ENCODE peak calls at places on chromosomes 13 and 19, in six cellular contexts. N, A, R, Q, T and L are unnamed samples.

GRCh38 chr13:69094485-69094884 is 1013.1 kb upstream of the ATXN8OS start:
- DNase-seq in N (no peak), R (no peak), Q (no peak), A (no peak), T (no peak), L (no peak)

GRCh38 chr19:33998739-33999345 is 173.5 kb upstream of the LSM14A start:
- DNase-seq in N (no peak), Q (no peak), A (no peak), T (no peak), R (no peak), L (no peak)

GRCh38 chr13:44843403-44843802 is 145.9 kb downstream of the NUFIP1 start:
- DNase-seq in R (no peak), A (no peak), Q (no peak), N (no peak), T (no peak), L (no peak)

GRCh38 chr19:15587663-15588062 is 27.4 kb upstream of the CYP4F8 start:
- DNase-seq in Q (no peak), R (no peak), A (no peak), N (no peak), T (no peak), L (no peak)

GRCh38 chr19:42178791-42179500 is 38.5 kb downstream of the DEDD2 start:
- DNase-seq in T (no peak), R (no peak), N (peak; percentile 82), A (no peak), Q (peak; percentile 60), L (no peak)

GRCh38 chr19:1862424-1863307 is 713 bp downstream of the KLF16 start:
- DNase-seq in T (peak; percentile 61), A (no peak), R (no peak), Q (peak; percentile 78), N (peak; percentile 73), L (peak; percentile 71)

GRCh38 chr19:30316560-30317106 is 55.6 kb upstream of the ZNF536 start:
- DNase-seq in T (no peak), R (no peak), Q (no peak), A (no peak), N (no peak), L (no peak)

GRCh38 chr13:94556016-94556415 is 39.9 kb downstream of the TGDS start:
- DNase-seq in R (no peak), A (no peak), T (no peak), Q (no peak), N (no peak), L (no peak)

GRCh38 chr13:42798118-42798517 is 16.7 kb downstream of the FAM216B start:
- DNase-seq in R (no peak), Q (no peak), N (no peak), T (no peak), A (no peak), L (no peak)

GRCh38 chr19:20612711-20613316 is 47.2 kb upstream of the ZNF737 start:
- DNase-seq in T (no peak), A (no peak), Q (no peak), R (no peak), N (no peak), L (no peak)

GRCh38 chr13:105998233-105998550 is 537.3 kb downstream of the EFNB2 start:
- DNase-seq in N (no peak), A (no peak), R (no peak), Q (no peak), T (no peak), L (no peak)

GRCh38 chr13:99819962-99820361 is 151.6 kb downstream of the ZIC5 start:
- DNase-seq in R (no peak), Q (no peak), A (no peak), T (no peak), N (no peak), L (no peak)

GRCh38 chr19:13861714-13862531 is 15.0 kb upstream of the NANOS3 start:
- DNase-seq in R (peak; percentile 79), A (peak; percentile 77), N (peak; percentile 99), T (peak; percentile 94), Q (peak; percentile 93), L (peak; percentile 92)

GRCh38 chr19:30249911-30250310 is 122.3 kb upstream of the ZNF536 start:
- DNase-seq in A (no peak), R (no peak), T (no peak), Q (no peak), N (no peak), L (no peak)

GRCh38 chr13:109785141-109785891 is 1.1 kb downstream of the IRS2 start:
- DNase-seq in Q (no peak), T (no peak), N (peak; percentile 66), R (no peak), A (no peak), L (no peak)

GRCh38 chr19:51098366-51099069 is 9.7 kb downstream of the CTU1 start:
- DNase-seq in A (no peak), T (no peak), N (no peak), Q (no peak), R (no peak), L (no peak)

GRCh38 chr19:20078696-20079095 is 896 bp downstream of the ZNF90 start:
- DNase-seq in R (no peak), N (no peak), Q (no peak), A (no peak), T (no peak), L (no peak)

GRCh38 chr19:45294291-45295029 is 28.2 kb downstream of the CKM start:
- DNase-seq in Q (no peak), N (no peak), T (no peak), R (no peak), A (no peak), L (no peak)

GRCh38 chr19:38082256-38083118 is 141.5 kb downstream of the DPF1 start:
- DNase-seq in A (no peak), R (no peak), T (no peak), Q (no peak), N (no peak), L (no peak)

GRCh38 chr19:43781630-43782310 is 997 bp upstream of the KCNN4 start:
- DNase-seq in N (no peak), R (no peak), Q (no peak), A (no peak), T (no peak), L (no peak)

GRCh38 chr13:48975101-48975925 is at the start of gene FNDC3A:
- DNase-seq in N (peak; percentile 84), T (peak; percentile 64), Q (peak; percentile 69), R (no peak), A (peak; percentile 47), L (peak; percentile 76)

GRCh38 chr13:95684463-95684862 is 7.5 kb downstream of the DNAJC3 start:
- DNase-seq in T (no peak), R (no peak), N (no peak), Q (no peak), A (no peak), L (no peak)

GRCh38 chr13:30963794-30964193 is 31.3 kb downstream of the TEX26 start:
- DNase-seq in T (no peak), Q (no peak), R (no peak), A (no peak), N (no peak), L (no peak)
- TF ChIP-seq TAF1 in T (no peak), Q (no peak), R (no peak), A (no peak), N (no peak), L (no peak)

GRCh38 chr19:18304194-18304495 is 18.7 kb downstream of the LSM4 start:
- DNase-seq in T (no peak), A (no peak), N (no peak), Q (no peak), R (no peak), L (no peak)

GRCh38 chr19:18301718-18302111 is 20.3 kb upstream of the JUND start:
- DNase-seq in N (no peak), A (no peak), Q (no peak), T (no peak), R (no peak), L (no peak)

GRCh38 chr19:18306209-18306902 is 16.5 kb downstream of the LSM4 start:
- DNase-seq in T (no peak), A (no peak), Q (no peak), N (no peak), R (no peak), L (no peak)

GRCh38 chr19:18306903-18307681 is 15.8 kb downstream of the LSM4 start:
- DNase-seq in Q (no peak), R (no peak), N (no peak), A (no peak), T (no peak), L (no peak)

DNA sequence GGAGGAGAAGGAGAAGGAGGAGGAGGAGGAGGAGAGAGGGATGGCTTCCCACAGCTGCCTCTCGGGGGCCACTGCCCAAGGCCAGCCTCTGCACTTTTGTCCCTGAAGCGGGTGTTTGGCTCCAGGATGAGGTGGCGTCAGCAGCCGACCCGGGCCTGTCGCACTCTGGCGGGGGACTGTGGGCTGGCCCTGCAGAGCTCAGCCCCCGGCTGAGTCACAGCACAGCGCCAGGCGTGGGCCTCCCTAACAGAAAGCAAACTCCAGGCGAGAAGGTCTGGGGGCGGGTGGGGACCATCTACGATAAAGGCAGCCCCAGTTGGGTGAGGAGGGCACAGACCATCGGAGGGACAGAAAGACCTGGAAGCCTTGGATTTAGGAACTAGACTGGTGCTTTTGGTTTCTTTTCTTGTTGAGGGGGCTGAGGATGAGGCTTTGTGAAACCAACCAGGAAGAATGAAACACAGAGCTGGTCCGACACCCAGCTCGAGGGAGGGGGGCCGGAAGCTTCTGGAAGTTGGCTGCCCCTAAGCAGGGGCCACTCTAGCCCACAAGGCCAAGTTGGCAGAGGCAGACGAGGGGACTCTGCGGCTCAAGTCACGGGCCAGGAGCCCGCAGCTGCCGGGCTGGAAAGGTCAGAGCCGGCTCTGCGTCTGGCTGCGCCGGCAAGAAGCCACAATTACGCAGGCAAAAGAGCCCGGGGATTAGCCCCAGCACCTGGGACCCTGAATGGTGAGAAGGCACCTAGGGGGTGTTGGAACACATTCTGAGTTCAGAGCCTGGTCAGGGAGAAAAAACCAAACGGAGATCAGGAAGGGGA is 18.2 kb downstream of the LSM4 start:
- DNase-seq in T (peak; percentile 87), R (no peak), Q (peak; percentile 92), A (peak; percentile 80), N (no peak), L (peak; percentile 89)
- TF ChIP-seq POLR2A in T (peak; percentile 78), R (peak; percentile 82), Q (peak; percentile 83), A (peak; percentile 72), N (no peak), L (peak; percentile 59)

GRCh38 chr13:27353166-27353583 is 71.2 kb upstream of the GTF3A start:
- DNase-seq in R (peak; percentile 89), N (no peak), Q (no peak), T (peak; percentile 74), A (peak; percentile 30), L (peak; percentile 77)
- TF ChIP-seq TAF1 in R (no peak), N (no peak), Q (no peak), T (no peak), A (no peak), L (no peak)

DNA sequence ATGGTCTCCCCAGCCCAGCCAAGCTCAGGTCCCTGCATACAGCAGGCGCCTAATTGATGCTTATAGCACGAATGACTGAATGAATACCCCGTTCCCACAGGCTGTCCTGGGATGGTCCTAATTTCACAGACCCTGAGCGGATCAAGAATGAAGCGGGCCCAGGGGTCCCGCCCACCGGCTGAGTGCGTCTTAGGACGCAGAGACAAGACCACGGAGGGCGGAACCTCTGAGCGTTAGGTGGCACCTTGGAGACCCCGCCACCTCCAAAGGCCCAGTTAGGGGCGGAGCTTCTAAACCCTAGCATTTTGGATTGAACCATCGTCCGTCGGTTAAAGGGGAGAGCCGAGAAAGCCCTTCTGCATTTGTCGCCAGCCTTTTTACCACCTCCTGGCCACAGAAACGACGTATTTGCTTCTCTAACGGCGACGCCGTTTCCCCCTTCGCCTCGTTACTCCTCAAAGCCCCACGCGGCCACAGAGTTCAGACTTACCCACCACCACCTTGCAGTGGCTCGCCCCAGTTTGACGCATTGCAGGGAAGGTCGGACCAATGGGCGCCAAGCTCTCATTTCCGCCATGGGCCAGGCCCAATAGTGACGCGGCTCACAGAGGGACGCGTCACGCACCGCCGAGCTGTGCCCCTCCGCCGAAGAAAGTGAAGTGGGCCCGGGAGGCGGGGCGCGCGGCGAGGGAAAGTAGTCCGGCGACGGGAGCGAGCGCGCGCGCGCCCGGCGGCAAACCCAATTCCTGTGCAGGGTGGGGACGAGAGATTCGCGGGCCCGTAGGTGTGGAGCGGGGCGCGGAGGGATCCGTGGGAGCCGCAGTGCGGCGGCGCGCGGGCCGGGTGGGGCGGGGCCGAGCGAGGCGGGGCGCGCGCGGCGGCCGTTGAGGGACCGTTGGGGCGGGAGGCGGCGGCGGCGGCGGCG is 475 bp upstream of the CALM3 start:
- DNase-seq in A (peak; percentile 92), N (peak; percentile 100), Q (peak; percentile 99), R (peak; percentile 85), T (peak; percentile 91), L (peak; percentile 95)
- TF ChIP-seq POLR2A in A (peak; percentile 82), N (no peak), Q (peak; percentile 77), R (peak; percentile 91), T (peak; percentile 87), L (peak; percentile 89)